ENCODE peak calls at places on chromosome 18, in eight cellular contexts. I, M, N, Z, E, Q, T and J are unnamed samples.

GRCh38 chr18:72868666-72869661 is 1.2 kb upstream of the NETO1 start:
- DNase-seq in I (no peak), M (no peak), N (no peak), Z (no peak), E (no peak), Q (no peak), T (no peak), J (peak)

GRCh38 chr18:21820811-21821143 is 80.2 kb downstream of the MIB1 start:
- DNase-seq in I (no peak), M (no peak), N (no peak), Z (no peak), E (no peak), Q (no peak), T (no peak), J (no peak)

GRCh38 chr18:10316778-10317177 is 137.7 kb upstream of the APCDD1 start:
- DNase-seq in I (no peak), M (no peak), N (no peak), Z (no peak), E (no peak), Q (no peak), T (no peak), J (no peak)

GRCh38 chr18:57794951-57795728 is 8.0 kb downstream of the ATP8B1 start:
- DNase-seq in I (no peak), M (no peak), N (no peak), Z (no peak), E (no peak), Q (no peak), T (no peak), J (no peak)

GRCh38 chr18:53883771-53884170 is 340.7 kb downstream of the MBD2 start:
- DNase-seq in I (no peak), M (no peak), N (no peak), Z (no peak), E (no peak), Q (no peak), T (no peak), J (no peak)

GRCh38 chr18:75125359-75126331 is 83.3 kb downstream of the PTGR3 start:
- DNase-seq in I (peak), M (no peak), N (no peak), Z (no peak), E (no peak), Q (no peak), T (no peak), J (no peak)

GRCh38 chr18:8478166-8478967 is 130.9 kb upstream of the RAB12 start:
- DNase-seq in I (peak), M (no peak), N (peak), Z (peak), E (peak), Q (peak), T (peak), J (peak)

GRCh38 chr18:39494211-39494896 is 1928.8 kb upstream of the CELF4 start:
- DNase-seq in I (no peak), M (no peak), N (no peak), Z (no peak), E (no peak), Q (no peak), T (no peak), J (no peak)

GRCh38 chr18:38940863-38941531 is 1375.4 kb upstream of the CELF4 start:
- DNase-seq in I (peak), M (no peak), N (no peak), Z (no peak), E (peak), Q (no peak), T (no peak), J (peak)

GRCh38 chr18:49094979-49095632 is 144.3 kb upstream of the SMAD7 start:
- DNase-seq in I (peak), M (peak), N (no peak), Z (no peak), E (peak), Q (no peak), T (no peak), J (peak)

GRCh38 chr18:23311346-23312103 is 141.6 kb upstream of the RIOK3 start:
- DNase-seq in I (peak), M (no peak), N (peak), Z (no peak), E (peak), Q (peak), T (peak), J (peak)

GRCh38 chr18:24075731-24076130 is 61.2 kb downstream of the TTC39C start:
- DNase-seq in I (peak), M (no peak), N (no peak), Z (no peak), E (no peak), Q (no peak), T (no peak), J (no peak)

GRCh38 chr18:26535630-26536029 is 12.7 kb downstream of the KCTD1 start:
- DNase-seq in I (no peak), M (no peak), N (no peak), Z (no peak), E (no peak), Q (no peak), T (no peak), J (no peak)

GRCh38 chr18:29271496-29271895 is 1094.6 kb upstream of the CDH2 start:
- DNase-seq in I (peak), M (peak), N (no peak), Z (no peak), E (peak), Q (no peak), T (no peak), J (peak)

GRCh38 chr18:26502834-26503233 is 45.5 kb downstream of the KCTD1 start:
- DNase-seq in I (no peak), M (no peak), N (no peak), Z (no peak), E (no peak), Q (no peak), T (no peak), J (no peak)

GRCh38 chr18:58856881-58857280 is 7.8 kb upstream of the ZNF532 start:
- DNase-seq in I (peak), M (no peak), N (no peak), Z (no peak), E (peak), Q (no peak), T (no peak), J (no peak)

GRCh38 chr18:35753306-35753910 is 171.9 kb downstream of the GALNT1 start:
- DNase-seq in I (no peak), M (no peak), N (no peak), Z (no peak), E (no peak), Q (no peak), T (no peak), J (no peak)

GRCh38 chr18:22465859-22466602 is 48.3 kb upstream of the CTAGE1 start:
- DNase-seq in I (peak), M (peak), N (peak), Z (no peak), E (peak), Q (peak), T (peak), J (peak)

GRCh38 chr18:49591775-49592174 is 29.9 kb downstream of the LIPG start:
- DNase-seq in I (no peak), M (no peak), N (no peak), Z (no peak), E (no peak), Q (no peak), T (peak), J (no peak)

GRCh38 chr18:41486581-41486980 is 468.5 kb upstream of the PIK3C3 start:
- DNase-seq in I (no peak), M (no peak), N (no peak), Z (no peak), E (no peak), Q (no peak), T (no peak), J (no peak)

GRCh38 chr18:6488956-6489355 is 74.2 kb upstream of the L3MBTL4 start:
- DNase-seq in I (no peak), M (no peak), N (no peak), Z (no peak), E (peak), Q (no peak), T (no peak), J (no peak)

GRCh38 chr18:28757466-28758008 is 580.6 kb upstream of the CDH2 start:
- DNase-seq in I (no peak), M (no peak), N (no peak), Z (no peak), E (no peak), Q (no peak), T (no peak), J (no peak)

GRCh38 chr18:74496508-74497307 is 545 bp downstream of the CNDP2 start:
- DNase-seq in I (peak), M (no peak), N (peak), Z (no peak), E (peak), Q (peak), T (peak), J (peak)

GRCh38 chr18:24502621-24503020 is 42.2 kb downstream of the HRH4 start:
- DNase-seq in I (no peak), M (no peak), N (no peak), Z (no peak), E (no peak), Q (no peak), T (no peak), J (no peak)

DNA sequence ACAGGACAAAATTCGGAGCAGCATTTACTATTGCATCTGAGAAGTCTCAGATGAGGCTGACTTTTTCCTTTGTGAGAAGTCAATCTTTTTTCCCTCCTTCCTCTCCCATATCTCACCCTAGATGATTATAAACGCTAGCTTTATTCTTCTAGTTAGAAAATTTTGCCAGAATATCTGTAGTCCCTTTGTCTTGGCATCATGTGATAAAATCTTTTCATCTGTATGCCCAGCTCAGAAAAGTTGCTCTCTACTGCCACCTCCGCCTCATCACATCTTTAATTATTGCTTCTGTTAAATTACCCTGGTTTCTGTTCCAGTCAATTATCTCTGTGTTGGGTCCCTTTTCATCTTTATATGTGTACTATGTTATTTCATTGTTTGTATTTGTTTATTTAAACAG is 210.8 kb upstream of the SLC35G4 start:
- DNase-seq in I (no peak), M (no peak), N (no peak), Z (no peak), E (peak), Q (no peak), T (no peak), J (no peak)
- TF ChIP-seq CTCF in I (no peak), M (peak), N (no peak), Z (no peak), E (peak), Q (no peak), T (no peak), J (peak)

GRCh38 chr18:13823707-13824395 is at the start of gene MC5R:
- DNase-seq in I (peak), M (no peak), N (peak), Z (peak), E (peak), Q (peak), T (peak), J (peak)
- H3K4me3 ChIP-seq in I (no peak), M (peak), N (no peak), Z (peak), E (no peak), Q (no peak), T (peak), J (no peak)

DNA sequence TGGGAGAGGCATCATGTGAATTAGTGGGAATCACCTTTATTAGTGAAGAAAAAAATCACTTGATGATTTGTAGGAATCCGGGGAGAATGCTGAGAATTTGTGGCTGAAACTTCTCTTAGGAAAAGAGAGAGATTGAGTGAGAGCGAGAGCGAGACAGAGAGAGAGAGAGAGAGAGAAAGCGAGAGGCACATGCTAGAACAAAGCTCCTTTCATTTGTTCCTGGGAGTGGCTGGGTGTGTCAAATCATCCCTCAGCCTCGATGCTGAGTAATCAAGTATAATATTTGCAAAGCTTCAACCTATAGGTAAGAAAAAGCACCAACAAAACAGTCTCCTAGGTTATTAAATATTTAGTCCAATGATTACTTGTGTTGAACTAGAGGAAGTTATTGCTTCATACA is 4.4 kb upstream of the SERPINB5 start:
- DNase-seq in I (no peak), M (no peak), N (no peak), Z (no peak), E (no peak), Q (no peak), T (no peak), J (no peak)
- TF ChIP-seq CTCF in I (no peak), M (no peak), N (no peak), Z (no peak), E (no peak), Q (no peak), T (no peak), J (no peak)

GRCh38 chr18:61606068-61606660 is 272.9 kb downstream of the CDH20 start:
- DNase-seq in I (peak), M (no peak), N (no peak), Z (no peak), E (peak), Q (peak), T (no peak), J (peak)

GRCh38 chr18:61609131-61609530 is 275.9 kb downstream of the CDH20 start:
- DNase-seq in I (no peak), M (no peak), N (no peak), Z (no peak), E (no peak), Q (no peak), T (no peak), J (no peak)

GRCh38 chr18:61608306-61608705 is 275.1 kb downstream of the CDH20 start:
- DNase-seq in I (peak), M (no peak), N (no peak), Z (no peak), E (no peak), Q (no peak), T (no peak), J (no peak)

GRCh38 chr18:61605376-61606067 is 272.3 kb downstream of the CDH20 start:
- DNase-seq in I (peak), M (no peak), N (no peak), Z (no peak), E (no peak), Q (no peak), T (no peak), J (peak)

GRCh38 chr18:61606759-61607158 is 273.5 kb downstream of the CDH20 start:
- DNase-seq in I (peak), M (peak), N (peak), Z (peak), E (peak), Q (peak), T (peak), J (peak)
- H3K4me3 ChIP-seq in I (no peak), M (peak), N (no peak), Z (no peak), E (peak), Q (peak), T (no peak), J (peak)

GRCh38 chr18:44742126-44742525 is 61.4 kb downstream of the SETBP1 start:
- DNase-seq in I (no peak), M (no peak), N (no peak), Z (peak), E (no peak), Q (no peak), T (no peak), J (no peak)

GRCh38 chr18:44737623-44738022 is 56.9 kb downstream of the SETBP1 start:
- DNase-seq in I (no peak), M (no peak), N (no peak), Z (no peak), E (peak), Q (no peak), T (no peak), J (no peak)

GRCh38 chr18:44741551-44741950 is 60.9 kb downstream of the SETBP1 start:
- DNase-seq in I (no peak), M (no peak), N (no peak), Z (peak), E (no peak), Q (no peak), T (no peak), J (no peak)

GRCh38 chr18:44741070-44741469 is 60.4 kb downstream of the SETBP1 start:
- DNase-seq in I (no peak), M (no peak), N (no peak), Z (no peak), E (no peak), Q (no peak), T (no peak), J (no peak)

GRCh38 chr18:44740000-44740399 is 59.3 kb downstream of the SETBP1 start:
- DNase-seq in I (no peak), M (no peak), N (no peak), Z (no peak), E (no peak), Q (no peak), T (no peak), J (no peak)
- TF ChIP-seq CTCF in I (no peak), M (no peak), N (no peak), Z (no peak), E (no peak), Q (no peak), T (no peak), J (no peak)

GRCh38 chr18:79534356-79534755 is 138.6 kb downstream of the NFATC1 start:
- DNase-seq in I (no peak), M (no peak), N (no peak), Z (no peak), E (no peak), Q (no peak), T (no peak), J (no peak)

GRCh38 chr18:79538635-79539034 is 141.0 kb upstream of the CTDP1 start:
- DNase-seq in I (no peak), M (no peak), N (no peak), Z (no peak), E (no peak), Q (peak), T (no peak), J (no peak)

GRCh38 chr18:79540914-79541301 is 138.7 kb upstream of the CTDP1 start:
- DNase-seq in I (no peak), M (no peak), N (no peak), Z (peak), E (no peak), Q (no peak), T (peak), J (no peak)

GRCh38 chr18:79540161-79540913 is 139.3 kb upstream of the CTDP1 start:
- DNase-seq in I (peak), M (no peak), N (no peak), Z (peak), E (no peak), Q (no peak), T (peak), J (no peak)

GRCh38 chr18:79537758-79538157 is 141.8 kb upstream of the CTDP1 start:
- DNase-seq in I (no peak), M (no peak), N (no peak), Z (no peak), E (no peak), Q (peak), T (no peak), J (no peak)
- H3K4me3 ChIP-seq in I (no peak), M (no peak), N (no peak), Z (no peak), E (no peak), Q (no peak), T (no peak), J (no peak)

GRCh38 chr18:34595673-34596072 is 114.4 kb upstream of the DTNA start:
- DNase-seq in I (peak), M (no peak), N (no peak), Z (no peak), E (peak), Q (no peak), T (no peak), J (peak)
- TF ChIP-seq CTCF in I (peak), M (peak), N (no peak), Z (no peak), E (peak), Q (no peak), T (no peak), J (peak)

GRCh38 chr18:70380915-70381896 is 92.4 kb downstream of the SOCS6 start:
- DNase-seq in I (no peak), M (no peak), N (no peak), Z (no peak), E (no peak), Q (no peak), T (peak), J (no peak)
- H3K4me3 ChIP-seq in I (no peak), M (no peak), N (no peak), Z (no peak), E (no peak), Q (no peak), T (no peak), J (no peak)

GRCh38 chr18:78421392-78421791 is 558.2 kb upstream of the SALL3 start:
- DNase-seq in I (no peak), M (no peak), N (no peak), Z (no peak), E (no peak), Q (no peak), T (no peak), J (no peak)
- TF ChIP-seq CTCF in I (no peak), M (no peak), N (no peak), Z (no peak), E (no peak), Q (no peak), T (no peak), J (no peak)

GRCh38 chr18:71233177-71233576 is 944.3 kb downstream of the SOCS6 start:
- DNase-seq in I (no peak), M (no peak), N (no peak), Z (no peak), E (no peak), Q (no peak), T (no peak), J (no peak)
- H3K4me3 ChIP-seq in I (no peak), M (no peak), N (no peak), Z (no peak), E (no peak), Q (no peak), T (no peak), J (no peak)